ENCODE peak calls at places on chromosome 10, in nine cellular contexts. I is neural crest cell; U is dorsolateral prefrontal cortex; V is right cardiac atrium; H is CD4-positive, alpha-beta memory T cell; M is type B pancreatic cell; W is T-helper 1 cell; L is activated CD8-positive, alpha-beta memory T cell treated with anti-CD3 and anti-CD28 coated beads, Interleukin-2, amount 50 U/mL, for 4 hours; Z is mammary epithelial cell. D is an unnamed sample.

GRCh38 chr10:49595713-49596492 is 14.2 kb upstream of the SLC18A3 start:
- DNase-seq in L (no peak), W (no peak), Z (no peak), U (no peak), H (no peak), M (no peak), I (no peak), V (no peak), D (no peak)

GRCh38 chr10:33795529-33795928 is 461.1 kb upstream of the NRP1 start:
- DNase-seq in U (no peak), I (no peak), H (no peak), V (no peak), L (no peak), M (no peak), W (no peak), Z (no peak), D (no peak)

GRCh38 chr10:124648131-124648475 is 96.1 kb downstream of the FAM53B start:
- DNase-seq in Z (no peak), U (no peak), M (no peak), L (no peak), H (no peak), W (no peak), I (no peak), V (no peak), D (no peak)

GRCh38 chr10:42882597-42882996 is 100.0 kb downstream of the BMS1 start:
- DNase-seq in H (no peak), W (no peak), M (no peak), I (no peak), L (no peak), V (no peak), Z (no peak), U (no peak), D (no peak)

GRCh38 chr10:133100706-133101463 is 13.2 kb downstream of the ADGRA1 start:
- DNase-seq in V (peak), W (no peak), U (peak), L (no peak), H (no peak), I (peak), M (no peak), Z (no peak), D (peak)

GRCh38 chr10:30979956-30980355 is 51.7 kb downstream of the ZNF438 start:
- DNase-seq in I (no peak), M (no peak), U (no peak), W (no peak), L (no peak), V (no peak), H (no peak), Z (peak), D (no peak)

GRCh38 chr10:93181929-93182327 is 108.2 kb downstream of the CYP26A1 start:
- DNase-seq in W (no peak), Z (no peak), U (no peak), H (no peak), L (no peak), M (no peak), V (no peak), I (no peak), D (no peak)

GRCh38 chr10:64503429-64503828 is 982.2 kb downstream of the REEP3 start:
- DNase-seq in H (no peak), I (no peak), U (no peak), Z (no peak), V (no peak), L (no peak), W (no peak), M (no peak), D (no peak)

GRCh38 chr10:5434017-5434753 is 21.8 kb downstream of the NET1 start:
- DNase-seq in L (no peak), M (no peak), V (no peak), W (no peak), Z (peak), I (no peak), U (no peak), H (peak), D (no peak)

GRCh38 chr10:96587255-96588059 is 645 bp upstream of the TM9SF3 start:
- DNase-seq in W (peak), M (no peak), H (no peak), I (no peak), Z (peak), L (peak), V (no peak), U (no peak), D (peak)

GRCh38 chr10:64396105-64396504 is 874.9 kb downstream of the REEP3 start:
- DNase-seq in I (no peak), L (no peak), H (no peak), W (no peak), M (no peak), Z (no peak), V (no peak), U (no peak), D (no peak)

GRCh38 chr10:130836344-130836743 is 475.2 kb downstream of the TCERG1L start:
- DNase-seq in W (no peak), I (no peak), L (no peak), Z (no peak), V (no peak), U (no peak), H (no peak), M (no peak), D (no peak)

GRCh38 chr10:13346280-13346819 is 1.7 kb downstream of the SEPHS1 start:
- DNase-seq in U (no peak), M (no peak), H (no peak), I (no peak), Z (peak), V (no peak), W (no peak), L (no peak), D (peak)

GRCh38 chr10:30581779-30582380 is 47.7 kb downstream of the LYZL2 start:
- DNase-seq in W (no peak), I (peak), V (no peak), U (no peak), L (no peak), M (no peak), H (peak), Z (peak), D (peak)

GRCh38 chr10:70562036-70562710 is 40.4 kb downstream of the PRF1 start:
- DNase-seq in H (no peak), V (peak), U (peak), W (no peak), I (no peak), L (no peak), M (no peak), Z (no peak), D (no peak)

GRCh38 chr10:77594171-77594783 is 43.3 kb downstream of the KCNMA1 start:
- DNase-seq in I (no peak), U (no peak), L (no peak), M (no peak), W (no peak), H (no peak), Z (no peak), V (no peak), D (no peak)

GRCh38 chr10:70479626-70480253 is 1.2 kb downstream of the PALD1 start:
- DNase-seq in L (no peak), W (no peak), I (no peak), U (no peak), M (no peak), Z (no peak), H (no peak), V (peak), D (no peak)

GRCh38 chr10:128735996-128736395 is 609.8 kb upstream of the MKI67 start:
- DNase-seq in L (no peak), U (no peak), H (no peak), V (no peak), W (no peak), Z (no peak), I (no peak), M (no peak), D (no peak)

GRCh38 chr10:8998751-8999150 is 944.3 kb downstream of the GATA3 start:
- DNase-seq in H (no peak), U (no peak), W (no peak), I (no peak), V (no peak), Z (no peak), M (no peak), L (no peak), D (no peak)

GRCh38 chr10:110324805-110325280 is 20.1 kb upstream of the SMNDC1 start:
- DNase-seq in U (no peak), H (no peak), M (no peak), Z (no peak), W (no peak), V (no peak), L (no peak), I (no peak), D (no peak)

GRCh38 chr10:33772370-33773331 is 438.2 kb upstream of the NRP1 start:
- DNase-seq in L (no peak), U (no peak), V (peak), I (peak), H (no peak), Z (no peak), M (no peak), W (no peak), D (peak)

GRCh38 chr10:78304091-78305045 is 270.7 kb downstream of the RPS24 start:
- DNase-seq in U (no peak), L (no peak), W (no peak), H (no peak), V (no peak), Z (no peak), M (peak), I (no peak), D (no peak)

GRCh38 chr10:70540089-70540788 is 61.7 kb downstream of the PALD1 start:
- DNase-seq in U (no peak), Z (no peak), V (peak), L (peak), I (peak), H (no peak), W (no peak), M (no peak), D (peak)

GRCh38 chr10:93701903-93702277 is 502 bp downstream of the FRA10AC1 start:
- DNase-seq in Z (peak), L (no peak), W (no peak), H (no peak), I (no peak), M (no peak), U (no peak), V (no peak), D (no peak)